ENCODE peak calls at places on chromosomes 12 and 14, in four cellular contexts. H is K562, M is IMR-90, J is GM12878. P is an unnamed sample. For H3K4me1, the result is how much of the 10 kb centered on the place peaks cover.

GRCh38 chr12:40469736-40470135 is 222.5 kb upstream of the CNTN1 start:
- DNase-seq in H (no peak), M (no peak), J (no peak), P (no peak)

GRCh38 chr12:47794679-47795078 is 21.6 kb downstream of the SLC48A1 start:
- DNase-seq in H (no peak), M (no peak), J (no peak), P (no peak)

GRCh38 chr14:30005114-30005698 is 77.6 kb upstream of the PRKD1 start:
- DNase-seq in H (peak), M (peak), J (no peak), P (peak)

GRCh38 chr12:127416796-127417195 is 850.2 kb upstream of the TMEM132C start:
- DNase-seq in H (no peak), M (peak), J (no peak), P (no peak)

GRCh38 chr12:130787445-130788410 is 51.3 kb downstream of the STX2 start:
- DNase-seq in H (no peak), M (peak), J (no peak), P (no peak)

GRCh38 chr12:13347241-13348043 is 150.9 kb downstream of the EMP1 start:
- DNase-seq in H (no peak), M (peak), J (no peak), P (peak)

GRCh38 chr12:46825526-46826414 is at the start of gene SLC38A4:
- DNase-seq in H (no peak), M (peak), J (no peak), P (no peak)

GRCh38 chr12:21577516-21577915 is 27.1 kb downstream of the GYS2 start:
- DNase-seq in H (no peak), M (no peak), J (no peak), P (no peak)

GRCh38 chr12:113388351-113388750 is 15.3 kb downstream of the SDS start:
- DNase-seq in H (no peak), M (no peak), J (no peak), P (no peak)

GRCh38 chr12:11771356-11771755 is 121.9 kb downstream of the ETV6 start:
- DNase-seq in H (no peak), M (peak), J (no peak), P (no peak)

GRCh38 chr14:88614218-88614907 is 51.5 kb downstream of the ZC3H14 start:
- DNase-seq in H (no peak), M (peak), J (no peak), P (no peak)

GRCh38 chr14:73787760-73788508 is 63.7 kb upstream of the PTGR2 start:
- DNase-seq in H (no peak), M (peak), J (no peak), P (no peak)

GRCh38 chr14:104016873-104017650 is 68.4 kb upstream of the ASPG start:
- DNase-seq in H (no peak), M (no peak), J (no peak), P (no peak)

GRCh38 chr12:118271770-118272417 is 100.8 kb downstream of the TAOK3 start:
- DNase-seq in H (no peak), M (no peak), J (no peak), P (no peak)

GRCh38 chr12:111152581-111152980 is 216.3 kb downstream of the PHETA1 start:
- DNase-seq in H (no peak), M (no peak), J (no peak), P (no peak)

GRCh38 chr12:111155020-111155419 is 213.9 kb downstream of the PHETA1 start:
- DNase-seq in H (no peak), M (no peak), J (no peak), P (no peak)

GRCh38 chr12:111156304-111156703 is 212.6 kb downstream of the PHETA1 start:
- DNase-seq in H (no peak), M (no peak), J (no peak), P (no peak)

GRCh38 chr12:111155521-111155920 is 213.4 kb downstream of the PHETA1 start:
- DNase-seq in H (no peak), M (no peak), J (no peak), P (no peak)

DNA sequence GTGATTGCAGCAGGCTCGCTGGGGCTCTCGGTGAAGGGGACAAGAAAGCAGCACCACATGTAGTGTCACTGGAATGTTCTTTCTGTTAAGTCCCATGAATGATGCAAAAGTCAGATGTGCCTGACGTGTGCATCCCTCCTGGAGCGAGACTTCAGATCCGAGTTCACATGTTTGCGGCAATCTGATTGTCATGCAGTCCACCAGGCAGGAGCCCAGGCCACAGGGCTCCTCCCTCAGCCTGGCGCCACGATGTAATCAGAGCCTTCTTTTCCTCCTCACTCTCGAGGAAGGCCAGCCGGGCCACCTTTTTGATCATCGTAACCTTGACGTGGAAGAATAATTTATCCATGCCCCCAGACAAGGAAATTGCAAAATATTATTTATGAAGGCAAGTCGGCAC is 214.7 kb downstream of the PHETA1 start:
- DNase-seq in H (no peak), M (no peak), J (no peak), P (no peak)
- TF ChIP-seq ELK1 in H (no peak), M (no peak), J (no peak), P (no peak)

GRCh38 chr14:54671537-54671936 is 104.6 kb downstream of the SAMD4A start:
- DNase-seq in H (no peak), M (no peak), J (no peak), P (no peak)
- H3K4me1 ChIP-seq in H (under half), M (under half), J (under half), P (under half)

GRCh38 chr12:29497588-29497987 is at the start of gene OVCH1:
- DNase-seq in H (no peak), M (no peak), J (no peak), P (no peak)

GRCh38 chr12:29503283-29503682 is 5.8 kb upstream of the OVCH1 start:
- DNase-seq in H (no peak), M (no peak), J (no peak), P (no peak)

GRCh38 chr12:29505078-29505477 is 7.6 kb upstream of the OVCH1 start:
- DNase-seq in H (no peak), M (no peak), J (no peak), P (no peak)

GRCh38 chr12:29499235-29499634 is 1.7 kb upstream of the OVCH1 start:
- DNase-seq in H (no peak), M (no peak), J (no peak), P (no peak)
- TF ChIP-seq ELK1 in H (no peak), M (no peak), J (no peak), P (no peak)

GRCh38 chr12:64672925-64673409 is 62.7 kb downstream of the RASSF3 start:
- DNase-seq in H (no peak), M (peak), J (no peak), P (no peak)

GRCh38 chr12:64671682-64672081 is 61.4 kb downstream of the RASSF3 start:
- DNase-seq in H (no peak), M (no peak), J (no peak), P (no peak)

GRCh38 chr12:64675795-64676194 is 65.5 kb downstream of the RASSF3 start:
- DNase-seq in H (no peak), M (no peak), J (no peak), P (peak)

GRCh38 chr12:64673490-64674169 is 63.3 kb downstream of the RASSF3 start:
- DNase-seq in H (no peak), M (peak), J (no peak), P (no peak)

DNA sequence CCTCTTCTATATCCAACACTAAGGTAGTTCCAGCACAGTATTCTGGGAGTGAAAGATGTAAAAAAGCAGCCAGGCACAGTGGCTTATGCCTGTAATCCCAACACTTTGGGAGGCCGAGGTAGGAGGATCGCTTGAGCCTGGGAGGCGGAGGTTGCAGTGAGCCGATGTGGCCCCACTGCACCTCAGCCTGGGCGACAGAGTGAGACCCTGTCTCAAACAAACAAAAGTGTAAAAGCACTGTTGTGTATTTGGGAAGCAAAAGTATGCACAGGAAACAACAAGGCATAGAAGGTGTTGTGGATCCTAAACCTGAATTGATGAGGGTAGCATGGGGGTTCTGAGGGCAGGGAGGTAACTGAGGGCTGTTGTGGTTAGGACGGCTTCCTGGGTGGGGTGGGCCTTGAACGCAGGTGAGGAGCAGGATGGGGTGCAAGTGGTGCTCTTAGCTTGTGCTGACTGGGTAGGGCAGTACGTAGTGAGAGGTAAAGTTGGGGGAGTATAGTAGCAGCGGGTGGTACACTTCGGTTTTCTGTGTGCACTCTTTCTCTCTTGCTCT is 64.2 kb downstream of the RASSF3 start:
- DNase-seq in H (no peak), M (no peak), J (no peak), P (no peak)
- H3K4me1 ChIP-seq in H (under half), M (under half), J (half or more), P (half or more)

GRCh38 chr12:121144416-121144914 is 11.8 kb downstream of the P2RX7 start:
- DNase-seq in H (no peak), M (peak), J (no peak), P (peak)
- TF ChIP-seq ELK1 in H (no peak), M (no peak), J (no peak), P (no peak)

GRCh38 chr12:108613548-108613947 is 15.7 kb upstream of the TMEM119 start:
- DNase-seq in H (no peak), M (no peak), J (no peak), P (peak)
- H3K4me1 ChIP-seq in H (under half), M (under half), J (half or more), P (under half)

GRCh38 chr12:30996752-30997151 is 70.2 kb downstream of the TSPAN11 start:
- DNase-seq in H (no peak), M (no peak), J (no peak), P (no peak)

GRCh38 chr12:30992381-30992780 is 65.8 kb downstream of the TSPAN11 start:
- DNase-seq in H (no peak), M (no peak), J (no peak), P (no peak)

GRCh38 chr12:30996255-30996654 is 69.7 kb downstream of the TSPAN11 start:
- DNase-seq in H (no peak), M (peak), J (no peak), P (no peak)

GRCh38 chr12:30993766-30994165 is 67.2 kb downstream of the TSPAN11 start:
- DNase-seq in H (no peak), M (no peak), J (no peak), P (no peak)

DNA sequence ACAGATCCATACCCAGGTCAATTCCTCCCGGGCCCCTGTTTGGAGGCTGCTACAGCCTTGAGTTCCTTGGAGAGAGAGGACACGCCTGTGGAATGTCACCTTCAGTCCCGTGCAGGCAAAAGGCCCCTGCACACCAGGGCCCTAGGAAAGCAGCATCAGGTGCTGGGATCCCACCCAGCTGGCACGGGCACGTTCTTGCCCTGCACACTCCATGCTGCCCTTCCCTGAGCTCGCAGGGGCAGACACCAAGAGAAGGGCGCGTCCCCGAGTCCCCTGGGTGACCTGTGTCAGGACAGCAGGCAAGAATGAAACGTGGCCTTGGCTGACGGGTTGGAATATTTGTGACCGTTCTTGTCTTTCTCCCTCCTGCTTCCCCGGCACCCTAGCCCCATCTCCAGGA is 67.7 kb downstream of the TSPAN11 start:
- DNase-seq in H (no peak), M (no peak), J (no peak), P (no peak)
- TF ChIP-seq ELK1 in H (no peak), M (no peak), J (no peak), P (no peak)

GRCh38 chr14:49727171-49727570 is 34.3 kb downstream of the KLHDC1 start:
- DNase-seq in H (no peak), M (no peak), J (no peak), P (no peak)

GRCh38 chr14:49732896-49733295 is 35.1 kb upstream of the KLHDC2 start:
- DNase-seq in H (no peak), M (no peak), J (no peak), P (no peak)
- H3K4me1 ChIP-seq in H (under half), M (under half), J (under half), P (under half)

GRCh38 chr14:61188936-61189808 is 92.0 kb downstream of the TMEM30B start:
- DNase-seq in H (peak), M (peak), J (no peak), P (peak)
- TF ChIP-seq ELK1 in H (no peak), M (no peak), J (no peak), P (no peak)

P was measured in A549.